ENCODE peak calls at places on chromosomes 3 and 15, in eight cellular contexts. M is neural progenitor cell, L is HCT116, B is MM.1S, A is GM23248, W is SK-N-SH, T is GM23338, U is PC-3. R is an unnamed sample.

GRCh38 chr3:42647821-42648459 is 5.6 kb upstream of the ZBTB47 start:
- DNase-seq in M (peak), L (no peak), B (no peak), A (no peak), W (no peak), T (peak), U (no peak), R (no peak)

GRCh38 chr3:192897005-192897404 is 20.7 kb downstream of the MB21D2 start:
- DNase-seq in M (no peak), L (no peak), B (no peak), A (no peak), W (no peak), T (no peak), U (peak), R (peak)

GRCh38 chr3:108410531-108410984 is 99.8 kb downstream of the MYH15 start:
- DNase-seq in M (no peak), L (no peak), B (no peak), A (no peak), W (no peak), T (no peak), U (no peak), R (no peak)

GRCh38 chr15:34799825-34800168 is 4.4 kb upstream of the ACTC1 start:
- DNase-seq in M (no peak), L (no peak), B (no peak), A (no peak), W (no peak), T (no peak), U (no peak), R (peak)

GRCh38 chr3:66297917-66298316 is 77.1 kb downstream of the SLC25A26 start:
- DNase-seq in M (no peak), L (no peak), B (no peak), A (peak), W (no peak), T (no peak), U (no peak), R (no peak)

GRCh38 chr3:143283432-143284128 is 164.0 kb downstream of the CHST2 start:
- DNase-seq in M (no peak), L (peak), B (no peak), A (peak), W (no peak), T (no peak), U (peak), R (no peak)

GRCh38 chr3:37324752-37325407 is 150.5 kb upstream of the LRRFIP2 start:
- DNase-seq in M (no peak), L (no peak), B (no peak), A (peak), W (no peak), T (no peak), U (no peak), R (no peak)

GRCh38 chr3:15519096-15519495 is 2.4 kb downstream of the COLQ start:
- DNase-seq in M (no peak), L (no peak), B (no peak), A (no peak), W (no peak), T (no peak), U (no peak), R (no peak)

GRCh38 chr3:49757197-49757596 is 29.1 kb downstream of the IP6K1 start:
- DNase-seq in M (no peak), L (no peak), B (no peak), A (no peak), W (no peak), T (no peak), U (no peak), R (no peak)

GRCh38 chr3:116037954-116038911 is 407.1 kb downstream of the LSAMP start:
- DNase-seq in M (no peak), L (no peak), B (peak), A (peak), W (no peak), T (no peak), U (no peak), R (no peak)

GRCh38 chr3:116030131-116030850 is 407.0 kb downstream of the GAP43 start:
- DNase-seq in M (no peak), L (no peak), B (no peak), A (no peak), W (no peak), T (no peak), U (no peak), R (no peak)

GRCh38 chr3:116032176-116032575 is 408.9 kb downstream of the GAP43 start:
- DNase-seq in M (no peak), L (no peak), B (no peak), A (no peak), W (no peak), T (no peak), U (no peak), R (no peak)

GRCh38 chr3:116034797-116035196 is 410.5 kb downstream of the LSAMP start:
- DNase-seq in M (no peak), L (no peak), B (no peak), A (no peak), W (no peak), T (no peak), U (no peak), R (no peak)

DNA sequence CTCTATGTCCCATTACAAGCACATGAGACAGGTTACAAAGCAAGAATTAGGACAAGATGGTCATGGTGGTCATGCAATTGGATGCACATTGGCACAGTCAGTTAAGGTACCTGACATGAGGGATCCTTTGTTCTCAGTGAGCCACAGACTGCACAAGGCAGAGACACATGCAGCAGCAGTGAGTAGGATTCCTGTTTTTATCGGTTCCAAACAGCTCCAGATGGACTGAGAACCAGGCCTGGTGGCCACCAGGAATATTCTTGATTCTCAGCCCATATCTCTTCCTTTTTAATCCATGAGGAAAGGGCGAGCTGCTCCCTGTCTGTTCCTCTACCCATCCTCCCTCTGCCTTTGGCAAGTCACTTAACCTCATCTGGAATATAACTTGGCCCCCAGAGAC is 410.8 kb downstream of the GAP43 start:
- DNase-seq in M (no peak), L (no peak), B (no peak), A (no peak), W (no peak), T (no peak), U (no peak), R (no peak)
- H2AFZ ChIP-seq in M (no peak), L (no peak), B (no peak), A (no peak), W (no peak), T (peak), U (no peak), R (no peak)

GRCh38 chr3:72421786-72422185 is 426.5 kb downstream of the SHQ1 start:
- DNase-seq in M (no peak), L (no peak), B (no peak), A (no peak), W (no peak), T (no peak), U (no peak), R (no peak)

GRCh38 chr3:72418856-72419255 is 429.4 kb downstream of the SHQ1 start:
- DNase-seq in M (no peak), L (no peak), B (no peak), A (no peak), W (no peak), T (peak), U (no peak), R (no peak)

GRCh38 chr3:72426618-72427397 is 421.4 kb downstream of the SHQ1 start:
- DNase-seq in M (no peak), L (no peak), B (peak), A (no peak), W (no peak), T (no peak), U (no peak), R (no peak)

GRCh38 chr3:72427575-72427974 is 420.7 kb downstream of the SHQ1 start:
- DNase-seq in M (no peak), L (no peak), B (no peak), A (no peak), W (no peak), T (no peak), U (no peak), R (no peak)

DNA sequence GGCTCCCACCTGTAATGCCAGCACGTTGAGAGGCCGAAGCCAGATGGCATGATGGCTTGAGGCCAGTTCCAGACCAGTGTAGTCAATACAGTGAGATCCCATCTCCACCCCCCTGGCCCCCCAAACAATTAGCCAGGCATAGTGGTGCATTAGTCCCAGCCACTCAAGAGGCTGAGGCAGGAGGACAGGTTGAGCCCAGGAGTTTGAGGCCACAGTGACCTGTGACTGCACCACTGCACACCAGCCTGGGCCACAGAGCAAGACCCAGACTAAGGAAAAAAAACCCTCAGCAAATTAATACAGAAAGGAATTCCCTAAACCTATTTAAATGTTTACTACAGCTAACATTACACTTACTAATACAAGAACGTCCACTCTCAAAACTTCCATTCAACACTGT is 424.6 kb downstream of the SHQ1 start:
- DNase-seq in M (no peak), L (no peak), B (no peak), A (no peak), W (no peak), T (no peak), U (no peak), R (no peak)
- TF ChIP-seq EZH2phosphoT487 in M (no peak), L (no peak), B (no peak), A (no peak), W (no peak), T (no peak), U (no peak), R (no peak)

GRCh38 chr3:153599685-153600084 is 437.7 kb downstream of the RAP2B start:
- DNase-seq in M (no peak), L (peak), B (no peak), A (peak), W (no peak), T (no peak), U (peak), R (peak)

GRCh38 chr3:153601422-153601853 is 439.4 kb downstream of the RAP2B start:
- DNase-seq in M (peak), L (no peak), B (no peak), A (peak), W (no peak), T (no peak), U (peak), R (no peak)

GRCh38 chr3:153602801-153603200 is 440.8 kb downstream of the RAP2B start:
- DNase-seq in M (no peak), L (no peak), B (no peak), A (peak), W (no peak), T (no peak), U (no peak), R (no peak)
- H2AFZ ChIP-seq in M (no peak), L (no peak), B (no peak), A (no peak), W (no peak), T (no peak), U (no peak), R (no peak)

DNA sequence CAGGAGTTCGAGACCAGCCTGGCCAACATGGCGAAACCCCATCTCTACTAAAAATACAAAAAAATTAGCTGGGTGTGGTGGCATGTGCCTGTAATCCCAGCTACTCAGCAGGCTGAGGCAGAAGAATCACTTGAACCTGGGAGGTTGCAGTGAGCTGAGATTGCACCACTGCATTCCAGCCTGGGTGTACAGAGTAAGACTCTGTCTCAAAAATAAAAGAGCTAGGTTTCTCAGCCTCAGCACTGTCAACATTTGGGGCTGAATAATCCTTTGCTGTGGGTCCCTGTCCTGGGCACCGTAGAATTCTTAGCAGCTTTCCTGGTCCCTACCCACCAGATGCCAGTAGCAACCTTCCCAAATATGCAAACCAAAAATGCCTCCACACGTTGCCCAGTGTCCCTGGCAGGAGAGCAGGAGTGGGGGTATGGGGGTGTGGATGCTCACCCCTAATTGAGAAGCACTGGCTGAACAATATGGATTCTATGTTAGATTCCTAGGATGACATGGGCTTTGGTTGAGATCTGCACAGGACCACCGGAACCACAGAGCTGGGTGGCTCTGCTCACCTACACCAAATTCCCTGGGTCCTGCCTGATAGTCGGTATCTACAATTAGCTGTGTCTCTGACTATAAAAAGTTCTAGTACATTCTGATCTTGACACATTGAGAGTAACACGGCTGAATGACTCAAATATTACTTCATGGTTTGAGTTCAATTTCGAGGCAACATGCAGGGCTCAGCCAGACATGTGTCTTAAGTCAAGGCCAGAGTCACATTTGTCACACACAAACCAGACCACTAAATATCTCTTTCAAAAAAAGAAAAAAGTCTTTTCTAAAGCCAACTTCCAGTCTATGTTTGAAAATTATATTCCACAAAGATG is 577.0 kb upstream of the MDFIC2 start:
- DNase-seq in M (no peak), L (no peak), B (no peak), A (peak), W (no peak), T (no peak), U (no peak), R (no peak)
- TF ChIP-seq EZH2phosphoT487 in M (no peak), L (no peak), B (no peak), A (no peak), W (no peak), T (no peak), U (no peak), R (no peak)

DNA sequence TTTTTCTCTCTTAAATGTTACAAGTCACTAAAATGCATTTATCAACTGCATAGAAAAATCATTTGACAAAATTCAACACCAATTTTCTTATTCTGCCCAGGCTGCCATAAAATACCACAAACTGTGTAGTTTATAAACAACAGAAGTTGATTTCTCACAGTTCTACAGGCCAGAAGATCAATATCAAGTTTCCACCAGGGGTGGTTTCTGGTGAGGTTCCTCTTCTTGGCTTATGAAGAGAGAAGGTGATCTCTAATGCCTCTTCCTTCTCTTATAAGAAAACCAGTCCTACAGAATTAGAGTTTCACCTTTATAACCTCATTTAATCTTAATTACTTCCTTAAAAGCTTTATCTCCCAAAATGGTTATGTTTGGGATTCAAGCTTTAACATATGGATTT is 10.9 kb upstream of the CD200R1L start:
- DNase-seq in M (no peak), L (no peak), B (no peak), A (no peak), W (no peak), T (no peak), U (no peak), R (no peak)
- H2AFZ ChIP-seq in M (no peak), L (no peak), B (no peak), A (no peak), W (no peak), T (no peak), U (no peak), R (no peak)